ENCODE peak calls at places on chromosome 20, in six cellular contexts. One of them, this sample, is unnamed.

GRCh38 chr20:58829531-58829941 is 21.2 kb downstream of the GNAS-AS1 start:
- DNase-seq in stimulated activated naive CD8-positive, alpha-beta T cell treated with anti-CD3 and anti-CD28 coated beads, Interleukin-15, amount 100 ng/mL, for 72 hours: no peak
- DNase-seq in stimulated activated CD8-positive, alpha-beta memory T cell treated with anti-CD3 and anti-CD28 coated beads, Interleukin-2, amount 100 ng/mL, for 1 hour: no peak
- DNase-seq in stromal cell of bone marrow: peak; percentile 7
- DNase-seq in psoas muscle: no peak
- DNase-seq in activated CD8-positive, alpha-beta memory T cell treated with anti-CD3 and anti-CD28 coated beads for 48 hours: no peak
- DNase-seq in this sample: peak; percentile 39

GRCh38 chr20:51158226-51158625 is 135.3 kb upstream of the KCNG1 start:
- DNase-seq in stromal cell of bone marrow: no peak
- DNase-seq in psoas muscle: no peak
- DNase-seq in stimulated activated CD8-positive, alpha-beta memory T cell treated with anti-CD3 and anti-CD28 coated beads, Interleukin-2, amount 100 ng/mL, for 1 hour: no peak
- DNase-seq in stimulated activated naive CD8-positive, alpha-beta T cell treated with anti-CD3 and anti-CD28 coated beads, Interleukin-15, amount 100 ng/mL, for 72 hours: no peak
- DNase-seq in activated CD8-positive, alpha-beta memory T cell treated with anti-CD3 and anti-CD28 coated beads for 48 hours: no peak
- DNase-seq in this sample: no peak

GRCh38 chr20:50285376-50286173 is 94.9 kb downstream of the CEBPB start:
- DNase-seq in activated CD8-positive, alpha-beta memory T cell treated with anti-CD3 and anti-CD28 coated beads for 48 hours: no peak
- DNase-seq in stimulated activated CD8-positive, alpha-beta memory T cell treated with anti-CD3 and anti-CD28 coated beads, Interleukin-2, amount 100 ng/mL, for 1 hour: no peak
- DNase-seq in stromal cell of bone marrow: no peak
- DNase-seq in stimulated activated naive CD8-positive, alpha-beta T cell treated with anti-CD3 and anti-CD28 coated beads, Interleukin-15, amount 100 ng/mL, for 72 hours: no peak
- DNase-seq in psoas muscle: peak; percentile 49
- DNase-seq in this sample: peak; percentile 45

GRCh38 chr20:63106108-63106764 is 99.5 kb upstream of the BHLHE23 start:
- DNase-seq in stimulated activated CD8-positive, alpha-beta memory T cell treated with anti-CD3 and anti-CD28 coated beads, Interleukin-2, amount 100 ng/mL, for 1 hour: no peak
- DNase-seq in activated CD8-positive, alpha-beta memory T cell treated with anti-CD3 and anti-CD28 coated beads for 48 hours: no peak
- DNase-seq in stimulated activated naive CD8-positive, alpha-beta T cell treated with anti-CD3 and anti-CD28 coated beads, Interleukin-15, amount 100 ng/mL, for 72 hours: no peak
- DNase-seq in stromal cell of bone marrow: no peak
- DNase-seq in psoas muscle: no peak
- DNase-seq in this sample: no peak

GRCh38 chr20:33127422-33128097 is 40.4 kb upstream of the BPIFA2 start:
- DNase-seq in stimulated activated CD8-positive, alpha-beta memory T cell treated with anti-CD3 and anti-CD28 coated beads, Interleukin-2, amount 100 ng/mL, for 1 hour: no peak
- DNase-seq in stimulated activated naive CD8-positive, alpha-beta T cell treated with anti-CD3 and anti-CD28 coated beads, Interleukin-15, amount 100 ng/mL, for 72 hours: no peak
- DNase-seq in psoas muscle: no peak
- DNase-seq in activated CD8-positive, alpha-beta memory T cell treated with anti-CD3 and anti-CD28 coated beads for 48 hours: no peak
- DNase-seq in stromal cell of bone marrow: no peak
- DNase-seq in this sample: no peak

GRCh38 chr20:41453006-41453950 is 86.7 kb upstream of the EMILIN3 start:
- DNase-seq in stromal cell of bone marrow: no peak
- DNase-seq in stimulated activated naive CD8-positive, alpha-beta T cell treated with anti-CD3 and anti-CD28 coated beads, Interleukin-15, amount 100 ng/mL, for 72 hours: no peak
- DNase-seq in stimulated activated CD8-positive, alpha-beta memory T cell treated with anti-CD3 and anti-CD28 coated beads, Interleukin-2, amount 100 ng/mL, for 1 hour: no peak
- DNase-seq in psoas muscle: no peak
- DNase-seq in activated CD8-positive, alpha-beta memory T cell treated with anti-CD3 and anti-CD28 coated beads for 48 hours: no peak
- DNase-seq in this sample: no peak

GRCh38 chr20:32651537-32651936 is 22.2 kb downstream of the C20orf203 start:
- DNase-seq in stromal cell of bone marrow: no peak
- DNase-seq in activated CD8-positive, alpha-beta memory T cell treated with anti-CD3 and anti-CD28 coated beads for 48 hours: no peak
- DNase-seq in psoas muscle: no peak
- DNase-seq in stimulated activated naive CD8-positive, alpha-beta T cell treated with anti-CD3 and anti-CD28 coated beads, Interleukin-15, amount 100 ng/mL, for 72 hours: no peak
- DNase-seq in stimulated activated CD8-positive, alpha-beta memory T cell treated with anti-CD3 and anti-CD28 coated beads, Interleukin-2, amount 100 ng/mL, for 1 hour: no peak
- DNase-seq in this sample: no peak

GRCh38 chr20:53138454-53139291 is 166.5 kb downstream of the TSHZ2 start:
- DNase-seq in stimulated activated naive CD8-positive, alpha-beta T cell treated with anti-CD3 and anti-CD28 coated beads, Interleukin-15, amount 100 ng/mL, for 72 hours: no peak
- DNase-seq in stromal cell of bone marrow: no peak
- DNase-seq in activated CD8-positive, alpha-beta memory T cell treated with anti-CD3 and anti-CD28 coated beads for 48 hours: no peak
- DNase-seq in psoas muscle: no peak
- DNase-seq in stimulated activated CD8-positive, alpha-beta memory T cell treated with anti-CD3 and anti-CD28 coated beads, Interleukin-2, amount 100 ng/mL, for 1 hour: no peak
- DNase-seq in this sample: no peak

GRCh38 chr20:46430921-46431712 is 24.7 kb upstream of the ELMO2 start:
- DNase-seq in psoas muscle: no peak
- DNase-seq in stromal cell of bone marrow: no peak
- DNase-seq in activated CD8-positive, alpha-beta memory T cell treated with anti-CD3 and anti-CD28 coated beads for 48 hours: no peak
- DNase-seq in stimulated activated naive CD8-positive, alpha-beta T cell treated with anti-CD3 and anti-CD28 coated beads, Interleukin-15, amount 100 ng/mL, for 72 hours: no peak
- DNase-seq in stimulated activated CD8-positive, alpha-beta memory T cell treated with anti-CD3 and anti-CD28 coated beads, Interleukin-2, amount 100 ng/mL, for 1 hour: no peak
- DNase-seq in this sample: no peak

GRCh38 chr20:57408536-57409233 is 17.5 kb downstream of the RBM38 start:
- DNase-seq in stimulated activated CD8-positive, alpha-beta memory T cell treated with anti-CD3 and anti-CD28 coated beads, Interleukin-2, amount 100 ng/mL, for 1 hour: no peak
- DNase-seq in stromal cell of bone marrow: no peak
- DNase-seq in activated CD8-positive, alpha-beta memory T cell treated with anti-CD3 and anti-CD28 coated beads for 48 hours: no peak
- DNase-seq in psoas muscle: no peak
- DNase-seq in stimulated activated naive CD8-positive, alpha-beta T cell treated with anti-CD3 and anti-CD28 coated beads, Interleukin-15, amount 100 ng/mL, for 72 hours: no peak
- DNase-seq in this sample: no peak

GRCh38 chr20:38645980-38646858 is 44.6 kb downstream of the ARHGAP40 start:
- DNase-seq in activated CD8-positive, alpha-beta memory T cell treated with anti-CD3 and anti-CD28 coated beads for 48 hours: peak; percentile 91
- DNase-seq in psoas muscle: peak; percentile 69
- DNase-seq in stimulated activated naive CD8-positive, alpha-beta T cell treated with anti-CD3 and anti-CD28 coated beads, Interleukin-15, amount 100 ng/mL, for 72 hours: peak; percentile 90
- DNase-seq in stimulated activated CD8-positive, alpha-beta memory T cell treated with anti-CD3 and anti-CD28 coated beads, Interleukin-2, amount 100 ng/mL, for 1 hour: peak; percentile 79
- DNase-seq in stromal cell of bone marrow: peak; percentile 22
- DNase-seq in this sample: peak; percentile 16

GRCh38 chr20:60332523-60332922 is 374.3 kb downstream of the CDH26 start:
- DNase-seq in stromal cell of bone marrow: no peak
- DNase-seq in stimulated activated CD8-positive, alpha-beta memory T cell treated with anti-CD3 and anti-CD28 coated beads, Interleukin-2, amount 100 ng/mL, for 1 hour: no peak
- DNase-seq in psoas muscle: no peak
- DNase-seq in stimulated activated naive CD8-positive, alpha-beta T cell treated with anti-CD3 and anti-CD28 coated beads, Interleukin-15, amount 100 ng/mL, for 72 hours: no peak
- DNase-seq in activated CD8-positive, alpha-beta memory T cell treated with anti-CD3 and anti-CD28 coated beads for 48 hours: no peak
- DNase-seq in this sample: no peak

GRCh38 chr20:46666306-46666705 is 15.0 kb upstream of the SLC13A3 start:
- DNase-seq in stromal cell of bone marrow: no peak
- DNase-seq in psoas muscle: no peak
- DNase-seq in stimulated activated CD8-positive, alpha-beta memory T cell treated with anti-CD3 and anti-CD28 coated beads, Interleukin-2, amount 100 ng/mL, for 1 hour: no peak
- DNase-seq in stimulated activated naive CD8-positive, alpha-beta T cell treated with anti-CD3 and anti-CD28 coated beads, Interleukin-15, amount 100 ng/mL, for 72 hours: no peak
- DNase-seq in activated CD8-positive, alpha-beta memory T cell treated with anti-CD3 and anti-CD28 coated beads for 48 hours: no peak
- DNase-seq in this sample: no peak

GRCh38 chr20:17385798-17386197 is 145.4 kb downstream of the BFSP1 start:
- DNase-seq in stromal cell of bone marrow: no peak
- DNase-seq in stimulated activated naive CD8-positive, alpha-beta T cell treated with anti-CD3 and anti-CD28 coated beads, Interleukin-15, amount 100 ng/mL, for 72 hours: no peak
- DNase-seq in psoas muscle: no peak
- DNase-seq in activated CD8-positive, alpha-beta memory T cell treated with anti-CD3 and anti-CD28 coated beads for 48 hours: no peak
- DNase-seq in stimulated activated CD8-positive, alpha-beta memory T cell treated with anti-CD3 and anti-CD28 coated beads, Interleukin-2, amount 100 ng/mL, for 1 hour: no peak
- DNase-seq in this sample: no peak

GRCh38 chr20:4512891-4513550 is 208.7 kb upstream of the PRND start:
- DNase-seq in stromal cell of bone marrow: peak; percentile 74
- DNase-seq in stimulated activated CD8-positive, alpha-beta memory T cell treated with anti-CD3 and anti-CD28 coated beads, Interleukin-2, amount 100 ng/mL, for 1 hour: no peak
- DNase-seq in psoas muscle: no peak
- DNase-seq in activated CD8-positive, alpha-beta memory T cell treated with anti-CD3 and anti-CD28 coated beads for 48 hours: no peak
- DNase-seq in stimulated activated naive CD8-positive, alpha-beta T cell treated with anti-CD3 and anti-CD28 coated beads, Interleukin-15, amount 100 ng/mL, for 72 hours: no peak
- DNase-seq in this sample: peak; percentile 91

GRCh38 chr20:8212286-8212685 is 80.2 kb downstream of the PLCB1 start:
- DNase-seq in psoas muscle: no peak
- DNase-seq in stromal cell of bone marrow: no peak
- DNase-seq in stimulated activated naive CD8-positive, alpha-beta T cell treated with anti-CD3 and anti-CD28 coated beads, Interleukin-15, amount 100 ng/mL, for 72 hours: no peak
- DNase-seq in activated CD8-positive, alpha-beta memory T cell treated with anti-CD3 and anti-CD28 coated beads for 48 hours: no peak
- DNase-seq in stimulated activated CD8-positive, alpha-beta memory T cell treated with anti-CD3 and anti-CD28 coated beads, Interleukin-2, amount 100 ng/mL, for 1 hour: no peak
- DNase-seq in this sample: no peak

GRCh38 chr20:58458342-58459057 is 56.7 kb downstream of the APCDD1L start:
- DNase-seq in psoas muscle: no peak
- DNase-seq in stromal cell of bone marrow: no peak
- DNase-seq in stimulated activated naive CD8-positive, alpha-beta T cell treated with anti-CD3 and anti-CD28 coated beads, Interleukin-15, amount 100 ng/mL, for 72 hours: no peak
- DNase-seq in activated CD8-positive, alpha-beta memory T cell treated with anti-CD3 and anti-CD28 coated beads for 48 hours: no peak
- DNase-seq in stimulated activated CD8-positive, alpha-beta memory T cell treated with anti-CD3 and anti-CD28 coated beads, Interleukin-2, amount 100 ng/mL, for 1 hour: no peak
- DNase-seq in this sample: no peak

GRCh38 chr20:58803533-58803932 is 47.2 kb downstream of the GNAS-AS1 start:
- DNase-seq in stimulated activated naive CD8-positive, alpha-beta T cell treated with anti-CD3 and anti-CD28 coated beads, Interleukin-15, amount 100 ng/mL, for 72 hours: no peak
- DNase-seq in psoas muscle: no peak
- DNase-seq in activated CD8-positive, alpha-beta memory T cell treated with anti-CD3 and anti-CD28 coated beads for 48 hours: no peak
- DNase-seq in stimulated activated CD8-positive, alpha-beta memory T cell treated with anti-CD3 and anti-CD28 coated beads, Interleukin-2, amount 100 ng/mL, for 1 hour: no peak
- DNase-seq in stromal cell of bone marrow: no peak
- DNase-seq in this sample: no peak

GRCh38 chr20:22048241-22048640 is 342.8 kb downstream of the PAX1 start:
- DNase-seq in activated CD8-positive, alpha-beta memory T cell treated with anti-CD3 and anti-CD28 coated beads for 48 hours: no peak
- DNase-seq in psoas muscle: no peak
- DNase-seq in stromal cell of bone marrow: no peak
- DNase-seq in stimulated activated CD8-positive, alpha-beta memory T cell treated with anti-CD3 and anti-CD28 coated beads, Interleukin-2, amount 100 ng/mL, for 1 hour: no peak
- DNase-seq in stimulated activated naive CD8-positive, alpha-beta T cell treated with anti-CD3 and anti-CD28 coated beads, Interleukin-15, amount 100 ng/mL, for 72 hours: no peak
- DNase-seq in this sample: no peak

GRCh38 chr20:11180186-11180585 is 506.4 kb upstream of the JAG1 start:
- DNase-seq in stimulated activated naive CD8-positive, alpha-beta T cell treated with anti-CD3 and anti-CD28 coated beads, Interleukin-15, amount 100 ng/mL, for 72 hours: no peak
- DNase-seq in psoas muscle: no peak
- DNase-seq in stimulated activated CD8-positive, alpha-beta memory T cell treated with anti-CD3 and anti-CD28 coated beads, Interleukin-2, amount 100 ng/mL, for 1 hour: no peak
- DNase-seq in activated CD8-positive, alpha-beta memory T cell treated with anti-CD3 and anti-CD28 coated beads for 48 hours: no peak
- DNase-seq in stromal cell of bone marrow: no peak
- DNase-seq in this sample: no peak

GRCh38 chr20:53399592-53400335 is 193.9 kb downstream of the ZNF217 start:
- DNase-seq in psoas muscle: no peak
- DNase-seq in stimulated activated naive CD8-positive, alpha-beta T cell treated with anti-CD3 and anti-CD28 coated beads, Interleukin-15, amount 100 ng/mL, for 72 hours: no peak
- DNase-seq in activated CD8-positive, alpha-beta memory T cell treated with anti-CD3 and anti-CD28 coated beads for 48 hours: no peak
- DNase-seq in stimulated activated CD8-positive, alpha-beta memory T cell treated with anti-CD3 and anti-CD28 coated beads, Interleukin-2, amount 100 ng/mL, for 1 hour: no peak
- DNase-seq in stromal cell of bone marrow: no peak
- DNase-seq in this sample: no peak

GRCh38 chr20:2207770-2208097 is 88.1 kb upstream of the TGM3 start:
- DNase-seq in stromal cell of bone marrow: no peak
- DNase-seq in psoas muscle: no peak
- DNase-seq in stimulated activated CD8-positive, alpha-beta memory T cell treated with anti-CD3 and anti-CD28 coated beads, Interleukin-2, amount 100 ng/mL, for 1 hour: no peak
- DNase-seq in activated CD8-positive, alpha-beta memory T cell treated with anti-CD3 and anti-CD28 coated beads for 48 hours: no peak
- DNase-seq in stimulated activated naive CD8-positive, alpha-beta T cell treated with anti-CD3 and anti-CD28 coated beads, Interleukin-15, amount 100 ng/mL, for 72 hours: no peak
- DNase-seq in this sample: no peak

GRCh38 chr20:48791666-48792071 is 36.1 kb downstream of the PREX1 start:
- DNase-seq in stromal cell of bone marrow: peak; percentile 80
- DNase-seq in activated CD8-positive, alpha-beta memory T cell treated with anti-CD3 and anti-CD28 coated beads for 48 hours: no peak
- DNase-seq in stimulated activated CD8-positive, alpha-beta memory T cell treated with anti-CD3 and anti-CD28 coated beads, Interleukin-2, amount 100 ng/mL, for 1 hour: no peak
- DNase-seq in stimulated activated naive CD8-positive, alpha-beta T cell treated with anti-CD3 and anti-CD28 coated beads, Interleukin-15, amount 100 ng/mL, for 72 hours: no peak
- DNase-seq in psoas muscle: no peak
- DNase-seq in this sample: peak; percentile 80

GRCh38 chr20:47233333-47234188 is 122.9 kb downstream of the ZMYND8 start:
- DNase-seq in stimulated activated naive CD8-positive, alpha-beta T cell treated with anti-CD3 and anti-CD28 coated beads, Interleukin-15, amount 100 ng/mL, for 72 hours: no peak
- DNase-seq in psoas muscle: no peak
- DNase-seq in stromal cell of bone marrow: peak; percentile 88
- DNase-seq in activated CD8-positive, alpha-beta memory T cell treated with anti-CD3 and anti-CD28 coated beads for 48 hours: no peak
- DNase-seq in stimulated activated CD8-positive, alpha-beta memory T cell treated with anti-CD3 and anti-CD28 coated beads, Interleukin-2, amount 100 ng/mL, for 1 hour: no peak
- DNase-seq in this sample: no peak

GRCh38 chr20:1062334-1063015 is 55.9 kb upstream of the PSMF1 start:
- DNase-seq in stromal cell of bone marrow: peak; percentile 6
- DNase-seq in stimulated activated naive CD8-positive, alpha-beta T cell treated with anti-CD3 and anti-CD28 coated beads, Interleukin-15, amount 100 ng/mL, for 72 hours: no peak
- DNase-seq in stimulated activated CD8-positive, alpha-beta memory T cell treated with anti-CD3 and anti-CD28 coated beads, Interleukin-2, amount 100 ng/mL, for 1 hour: no peak
- DNase-seq in activated CD8-positive, alpha-beta memory T cell treated with anti-CD3 and anti-CD28 coated beads for 48 hours: no peak
- DNase-seq in psoas muscle: no peak
- DNase-seq in this sample: no peak

GRCh38 chr20:43508604-43509040 is 1.1 kb downstream of the L3MBTL1 start:
- DNase-seq in stimulated activated naive CD8-positive, alpha-beta T cell treated with anti-CD3 and anti-CD28 coated beads, Interleukin-15, amount 100 ng/mL, for 72 hours: no peak
- DNase-seq in stimulated activated CD8-positive, alpha-beta memory T cell treated with anti-CD3 and anti-CD28 coated beads, Interleukin-2, amount 100 ng/mL, for 1 hour: no peak
- DNase-seq in activated CD8-positive, alpha-beta memory T cell treated with anti-CD3 and anti-CD28 coated beads for 48 hours: no peak
- DNase-seq in stromal cell of bone marrow: no peak
- DNase-seq in psoas muscle: no peak
- DNase-seq in this sample: no peak

GRCh38 chr20:53187402-53187801 is 215.2 kb downstream of the TSHZ2 start:
- DNase-seq in stromal cell of bone marrow: no peak
- DNase-seq in stimulated activated naive CD8-positive, alpha-beta T cell treated with anti-CD3 and anti-CD28 coated beads, Interleukin-15, amount 100 ng/mL, for 72 hours: no peak
- DNase-seq in psoas muscle: no peak
- DNase-seq in stimulated activated CD8-positive, alpha-beta memory T cell treated with anti-CD3 and anti-CD28 coated beads, Interleukin-2, amount 100 ng/mL, for 1 hour: no peak
- DNase-seq in activated CD8-positive, alpha-beta memory T cell treated with anti-CD3 and anti-CD28 coated beads for 48 hours: no peak
- DNase-seq in this sample: no peak

GRCh38 chr20:14142964-14143627 is 147.8 kb downstream of the MACROD2 start:
- DNase-seq in stromal cell of bone marrow: peak; percentile 11
- DNase-seq in stimulated activated naive CD8-positive, alpha-beta T cell treated with anti-CD3 and anti-CD28 coated beads, Interleukin-15, amount 100 ng/mL, for 72 hours: no peak
- DNase-seq in psoas muscle: no peak
- DNase-seq in stimulated activated CD8-positive, alpha-beta memory T cell treated with anti-CD3 and anti-CD28 coated beads, Interleukin-2, amount 100 ng/mL, for 1 hour: no peak
- DNase-seq in activated CD8-positive, alpha-beta memory T cell treated with anti-CD3 and anti-CD28 coated beads for 48 hours: no peak
- DNase-seq in this sample: peak; percentile 34

GRCh38 chr20:23061713-23062561 is 12.5 kb upstream of the THBD start:
- DNase-seq in stimulated activated naive CD8-positive, alpha-beta T cell treated with anti-CD3 and anti-CD28 coated beads, Interleukin-15, amount 100 ng/mL, for 72 hours: no peak
- DNase-seq in stimulated activated CD8-positive, alpha-beta memory T cell treated with anti-CD3 and anti-CD28 coated beads, Interleukin-2, amount 100 ng/mL, for 1 hour: no peak
- DNase-seq in activated CD8-positive, alpha-beta memory T cell treated with anti-CD3 and anti-CD28 coated beads for 48 hours: no peak
- DNase-seq in stromal cell of bone marrow: peak; percentile 70
- DNase-seq in psoas muscle: peak; percentile 44
- DNase-seq in this sample: no peak

GRCh38 chr20:24963672-24964517 is 14.8 kb downstream of the CST7 start:
- DNase-seq in stromal cell of bone marrow: no peak
- DNase-seq in stimulated activated CD8-positive, alpha-beta memory T cell treated with anti-CD3 and anti-CD28 coated beads, Interleukin-2, amount 100 ng/mL, for 1 hour: no peak
- DNase-seq in stimulated activated naive CD8-positive, alpha-beta T cell treated with anti-CD3 and anti-CD28 coated beads, Interleukin-15, amount 100 ng/mL, for 72 hours: no peak
- DNase-seq in activated CD8-positive, alpha-beta memory T cell treated with anti-CD3 and anti-CD28 coated beads for 48 hours: no peak
- DNase-seq in psoas muscle: no peak
- DNase-seq in this sample: no peak

GRCh38 chr20:57475388-57476072 is 49.4 kb downstream of the CTCFL start:
- DNase-seq in stimulated activated CD8-positive, alpha-beta memory T cell treated with anti-CD3 and anti-CD28 coated beads, Interleukin-2, amount 100 ng/mL, for 1 hour: no peak
- DNase-seq in stromal cell of bone marrow: no peak
- DNase-seq in stimulated activated naive CD8-positive, alpha-beta T cell treated with anti-CD3 and anti-CD28 coated beads, Interleukin-15, amount 100 ng/mL, for 72 hours: no peak
- DNase-seq in activated CD8-positive, alpha-beta memory T cell treated with anti-CD3 and anti-CD28 coated beads for 48 hours: no peak
- DNase-seq in psoas muscle: no peak
- DNase-seq in this sample: no peak

GRCh38 chr20:39986231-39986904 is 702.7 kb downstream of the MAFB start:
- DNase-seq in stimulated activated naive CD8-positive, alpha-beta T cell treated with anti-CD3 and anti-CD28 coated beads, Interleukin-15, amount 100 ng/mL, for 72 hours: no peak
- DNase-seq in psoas muscle: peak; percentile 78
- DNase-seq in stromal cell of bone marrow: peak; percentile 62
- DNase-seq in activated CD8-positive, alpha-beta memory T cell treated with anti-CD3 and anti-CD28 coated beads for 48 hours: no peak
- DNase-seq in stimulated activated CD8-positive, alpha-beta memory T cell treated with anti-CD3 and anti-CD28 coated beads, Interleukin-2, amount 100 ng/mL, for 1 hour: no peak
- DNase-seq in this sample: peak; percentile 5

GRCh38 chr20:57713505-57713903 is 3.7 kb upstream of the PMEPA1 start:
- DNase-seq in psoas muscle: peak; percentile 59
- DNase-seq in stimulated activated CD8-positive, alpha-beta memory T cell treated with anti-CD3 and anti-CD28 coated beads, Interleukin-2, amount 100 ng/mL, for 1 hour: no peak
- DNase-seq in stimulated activated naive CD8-positive, alpha-beta T cell treated with anti-CD3 and anti-CD28 coated beads, Interleukin-15, amount 100 ng/mL, for 72 hours: no peak
- DNase-seq in activated CD8-positive, alpha-beta memory T cell treated with anti-CD3 and anti-CD28 coated beads for 48 hours: no peak
- DNase-seq in stromal cell of bone marrow: no peak
- DNase-seq in this sample: no peak

GRCh38 chr20:4962257-4962855 is 39.0 kb downstream of the SLC23A2 start:
- DNase-seq in stimulated activated naive CD8-positive, alpha-beta T cell treated with anti-CD3 and anti-CD28 coated beads, Interleukin-15, amount 100 ng/mL, for 72 hours: no peak
- DNase-seq in stromal cell of bone marrow: no peak
- DNase-seq in stimulated activated CD8-positive, alpha-beta memory T cell treated with anti-CD3 and anti-CD28 coated beads, Interleukin-2, amount 100 ng/mL, for 1 hour: no peak
- DNase-seq in psoas muscle: no peak
- DNase-seq in activated CD8-positive, alpha-beta memory T cell treated with anti-CD3 and anti-CD28 coated beads for 48 hours: no peak
- DNase-seq in this sample: no peak

GRCh38 chr20:33709905-33710541 is 10.1 kb downstream of the PXMP4 start:
- DNase-seq in stimulated activated CD8-positive, alpha-beta memory T cell treated with anti-CD3 and anti-CD28 coated beads, Interleukin-2, amount 100 ng/mL, for 1 hour: no peak
- DNase-seq in psoas muscle: no peak
- DNase-seq in stimulated activated naive CD8-positive, alpha-beta T cell treated with anti-CD3 and anti-CD28 coated beads, Interleukin-15, amount 100 ng/mL, for 72 hours: no peak
- DNase-seq in stromal cell of bone marrow: no peak
- DNase-seq in activated CD8-positive, alpha-beta memory T cell treated with anti-CD3 and anti-CD28 coated beads for 48 hours: no peak
- DNase-seq in this sample: no peak

GRCh38 chr20:16367948-16368560 is 205.2 kb downstream of the KIF16B start:
- DNase-seq in psoas muscle: no peak
- DNase-seq in stimulated activated naive CD8-positive, alpha-beta T cell treated with anti-CD3 and anti-CD28 coated beads, Interleukin-15, amount 100 ng/mL, for 72 hours: no peak
- DNase-seq in activated CD8-positive, alpha-beta memory T cell treated with anti-CD3 and anti-CD28 coated beads for 48 hours: no peak
- DNase-seq in stromal cell of bone marrow: no peak
- DNase-seq in stimulated activated CD8-positive, alpha-beta memory T cell treated with anti-CD3 and anti-CD28 coated beads, Interleukin-2, amount 100 ng/mL, for 1 hour: no peak
- DNase-seq in this sample: no peak

GRCh38 chr20:48656661-48657211 is 171.1 kb downstream of the PREX1 start:
- DNase-seq in stimulated activated CD8-positive, alpha-beta memory T cell treated with anti-CD3 and anti-CD28 coated beads, Interleukin-2, amount 100 ng/mL, for 1 hour: no peak
- DNase-seq in stimulated activated naive CD8-positive, alpha-beta T cell treated with anti-CD3 and anti-CD28 coated beads, Interleukin-15, amount 100 ng/mL, for 72 hours: no peak
- DNase-seq in activated CD8-positive, alpha-beta memory T cell treated with anti-CD3 and anti-CD28 coated beads for 48 hours: no peak
- DNase-seq in psoas muscle: no peak
- DNase-seq in stromal cell of bone marrow: no peak
- DNase-seq in this sample: no peak

GRCh38 chr20:266213-266603 is 8.7 kb downstream of the DEFB132 start:
- DNase-seq in stimulated activated naive CD8-positive, alpha-beta T cell treated with anti-CD3 and anti-CD28 coated beads, Interleukin-15, amount 100 ng/mL, for 72 hours: no peak
- DNase-seq in stromal cell of bone marrow: no peak
- DNase-seq in psoas muscle: no peak
- DNase-seq in stimulated activated CD8-positive, alpha-beta memory T cell treated with anti-CD3 and anti-CD28 coated beads, Interleukin-2, amount 100 ng/mL, for 1 hour: no peak
- DNase-seq in activated CD8-positive, alpha-beta memory T cell treated with anti-CD3 and anti-CD28 coated beads for 48 hours: no peak
- DNase-seq in this sample: no peak

This sample was measured in astrocyte of the cerebellum.